ENCODE peak calls at places on chromosomes 6 and 20, in seven cellular contexts. F, C, M, R, T, X and U are unnamed samples.
A peak's percentile ranks its signal among the peaks of the same experiment; 100 is the strongest.

GRCh38 chr20:31547017-31547675 is 32.9 kb downstream of the HM13 start:
- DNase-seq in C (peak; percentile 95), R (peak; percentile 45), T (peak; percentile 90), F (peak; percentile 80), X (peak; percentile 90), M (peak; percentile 92), U (peak; percentile 91)

GRCh38 chr20:49544535-49544934 is 23.4 kb downstream of the PTGIS start:
- DNase-seq in M (no peak), T (no peak), F (no peak), R (no peak), C (no peak), X (no peak), U (no peak)

GRCh38 chr20:59151391-59151790 is 12.2 kb upstream of the ZNF831 start:
- DNase-seq in R (no peak), C (no peak), M (no peak), X (no peak), F (no peak), T (no peak), U (no peak)

GRCh38 chr6:165183496-165184140 is 125.8 kb downstream of the C6orf118 start:
- DNase-seq in F (no peak), T (no peak), C (no peak), R (no peak), M (no peak), X (no peak), U (no peak)

GRCh38 chr6:119311514-119312142 is 37.9 kb downstream of the MAN1A1 start:
- DNase-seq in C (no peak), T (no peak), F (no peak), R (no peak), X (no peak), M (no peak), U (no peak)

GRCh38 chr6:158620963-158621693 is 23.4 kb downstream of the DYNLT1 start:
- DNase-seq in X (no peak), M (no peak), R (no peak), T (no peak), F (no peak), C (no peak), U (no peak)

GRCh38 chr20:25286917-25287316 is 39.0 kb downstream of the PYGB start:
- DNase-seq in T (no peak), M (no peak), F (peak; percentile 27), R (no peak), X (peak; percentile 20), C (no peak), U (no peak)

GRCh38 chr6:158439255-158439654 is 120.6 kb upstream of the TMEM181 start:
- DNase-seq in R (no peak), C (no peak), T (no peak), F (peak; percentile 53), M (no peak), X (no peak), U (no peak)

GRCh38 chr6:142377112-142377848 is 75.5 kb downstream of the ADGRG6 start:
- DNase-seq in R (no peak), T (peak; percentile 73), X (no peak), M (peak; percentile 72), C (peak; percentile 68), F (no peak), U (no peak)

GRCh38 chr6:6002005-6002808 is 4.5 kb downstream of the NRN1 start:
- DNase-seq in T (no peak), C (no peak), M (no peak), X (no peak), R (no peak), F (no peak), U (no peak)

GRCh38 chr6:36840471-36841461 is 1.5 kb upstream of the CPNE5 start:
- DNase-seq in X (peak; percentile 74), F (no peak), T (no peak), R (no peak), M (no peak), C (no peak), U (no peak)